ENCODE peak calls at places on chromosomes 11 and 22, in five cellular contexts. H, V, X, B and Y are unnamed samples.

GRCh38 chr11:2269601-2270321 is 627 bp downstream of the ASCL2 start:
- DNase-seq in X (no peak), H (peak; percentile 41), V (peak; percentile 47), B (peak; percentile 54), Y (peak; percentile 76)

GRCh38 chr11:2717561-2717960 is 17.8 kb upstream of the KCNQ1OT1 start:
- DNase-seq in X (no peak), B (no peak), H (no peak), V (no peak), Y (no peak)

GRCh38 chr11:95277868-95278267 is 46.9 kb upstream of the SESN3 start:
- DNase-seq in B (no peak), V (no peak), X (no peak), H (no peak), Y (no peak)

GRCh38 chr22:22348127-22348814 is 103.7 kb downstream of the VPREB1 start:
- DNase-seq in V (peak; percentile 7), B (peak; percentile 33), H (no peak), X (no peak), Y (peak; percentile 12)

GRCh38 chr22:17145021-17145680 is 13.9 kb downstream of the HDHD5 start:
- DNase-seq in B (no peak), H (no peak), X (no peak), V (no peak), Y (no peak)

GRCh38 chr11:135004495-135004894 is 592.5 kb upstream of the B3GAT1 start:
- DNase-seq in H (no peak), V (no peak), X (no peak), B (no peak), Y (no peak)

GRCh38 chr11:9617960-9618359 is 44.5 kb downstream of the WEE1 start:
- DNase-seq in H (no peak), V (peak; percentile 59), X (no peak), B (no peak), Y (no peak)

GRCh38 chr22:37184816-37185541 is 3.1 kb downstream of the C1QTNF6 start:
- DNase-seq in B (no peak), X (no peak), V (no peak), H (no peak), Y (no peak)

GRCh38 chr22:17120281-17120680 is 879 bp downstream of the TMEM121B start:
- DNase-seq in B (no peak), V (no peak), X (no peak), H (peak; percentile 55), Y (peak; percentile 24)

GRCh38 chr22:43237280-43237679 is 50.3 kb upstream of the TTLL12 start:
- DNase-seq in B (no peak), V (no peak), X (no peak), H (no peak), Y (no peak)

GRCh38 chr11:2507212-2507901 is 62.5 kb downstream of the KCNQ1 start:
- DNase-seq in B (no peak), X (no peak), V (no peak), H (peak; percentile 0), Y (no peak)

GRCh38 chr11:113519989-113520613 is 44.9 kb upstream of the DRD2 start:
- DNase-seq in H (no peak), B (no peak), V (no peak), X (no peak), Y (peak; percentile 54)

GRCh38 chr22:27107824-27108223 is 450.4 kb downstream of the MIAT start:
- DNase-seq in X (peak; percentile 92), B (peak; percentile 53), H (no peak), V (peak; percentile 99), Y (no peak)

GRCh38 chr11:129592191-129592590 is 216.5 kb downstream of the BARX2 start:
- DNase-seq in X (no peak), B (no peak), H (no peak), V (no peak), Y (no peak)

GRCh38 chr11:120929090-120929489 is 94.8 kb upstream of the TBCEL start:
- DNase-seq in B (no peak), V (no peak), H (no peak), X (no peak), Y (no peak)

GRCh38 chr11:46661836-46662235 is 38.6 kb downstream of the ARHGAP1 start:
- DNase-seq in H (no peak), X (no peak), B (no peak), V (no peak), Y (no peak)

GRCh38 chr11:126149759-126150236 is 61.7 kb downstream of the RPUSD4 start:
- DNase-seq in H (no peak), X (no peak), V (no peak), B (no peak), Y (no peak)

GRCh38 chr22:33438273-33438672 is 380.1 kb upstream of the SYN3 start:
- DNase-seq in X (no peak), V (peak; percentile 99), B (no peak), H (no peak), Y (peak; percentile 2)

GRCh38 chr11:122920579-122920978 is 38.0 kb downstream of the JHY start:
- DNase-seq in X (no peak), V (no peak), B (no peak), H (no peak), Y (no peak)

GRCh38 chr11:111635706-111636045 is 33.4 kb downstream of the SIK2 start:
- DNase-seq in X (no peak), H (no peak), V (no peak), B (no peak), Y (no peak)

GRCh38 chr11:50073113-50074105 is 40.7 kb downstream of the OR4C45 start:
- DNase-seq in B (no peak), H (no peak), V (no peak), X (no peak), Y (no peak)

GRCh38 chr11:106695506-106695905 is 322.8 kb downstream of the GUCY1A2 start:
- DNase-seq in B (no peak), X (no peak), H (no peak), V (peak; percentile 70), Y (no peak)

GRCh38 chr22:40196628-40197027 is 18.9 kb downstream of the TNRC6B start:
- DNase-seq in B (no peak), H (no peak), V (peak; percentile 94), X (no peak), Y (no peak)

GRCh38 chr22:27306771-27307170 is 494.8 kb downstream of the MN1 start:
- DNase-seq in X (no peak), H (no peak), B (no peak), V (no peak), Y (no peak)

GRCh38 chr11:833114-833791 is 501 bp downstream of the CD151 start:
- DNase-seq in V (no peak), X (no peak), H (no peak), B (no peak), Y (peak; percentile 40)

GRCh38 chr11:62688481-62688880 is 849 bp downstream of the LRRN4CL start:
- DNase-seq in V (no peak), H (no peak), B (no peak), X (no peak), Y (no peak)

GRCh38 chr11:64207247-64208085 is 945 bp downstream of the FERMT3 start:
- DNase-seq in B (no peak), V (no peak), H (peak; percentile 74), X (no peak), Y (no peak)

GRCh38 chr11:20670932-20671403 is 1.6 kb downstream of the NELL1 start:
- DNase-seq in V (no peak), X (no peak), H (no peak), B (peak; percentile 11), Y (no peak)

GRCh38 chr11:45098929-45099328 is 47.5 kb upstream of the PRDM11 start:
- DNase-seq in V (no peak), X (no peak), B (no peak), H (no peak), Y (no peak)

GRCh38 chr11:125244166-125244565 is 79.6 kb downstream of the PKNOX2 start:
- DNase-seq in B (no peak), V (no peak), H (no peak), X (no peak), Y (no peak)

GRCh38 chr11:14259186-14259784 is 99.7 kb downstream of the RRAS2 start:
- DNase-seq in X (no peak), H (no peak), B (no peak), V (no peak), Y (no peak)

GRCh38 chr11:2460540-2461252 is 15.9 kb downstream of the KCNQ1 start:
- DNase-seq in H (no peak), B (no peak), X (no peak), V (no peak), Y (no peak)

GRCh38 chr11:859394-860131 is 16.9 kb downstream of the TSPAN4 start:
- DNase-seq in B (peak; percentile 80), V (peak; percentile 67), X (no peak), H (no peak), Y (no peak)

GRCh38 chr11:74443071-74443864 is 24.1 kb downstream of the KCNE3 start:
- DNase-seq in B (peak; percentile 36), H (no peak), X (no peak), V (peak; percentile 69), Y (peak; percentile 83)

GRCh38 chr11:73729594-73730206 is 31.2 kb downstream of the RAB6A start:
- DNase-seq in V (no peak), X (no peak), H (no peak), B (peak; percentile 49), Y (peak; percentile 36)

GRCh38 chr22:27228771-27229170 is 571.4 kb downstream of the MIAT start:
- DNase-seq in B (no peak), X (no peak), H (no peak), V (peak; percentile 29), Y (no peak)

GRCh38 chr11:3225826-3226750 is 6.1 kb downstream of the MRGPRE start:
- DNase-seq in H (no peak), X (no peak), V (no peak), B (no peak), Y (no peak)

GRCh38 chr22:16917144-16918003 is 90.6 kb downstream of the GAB4 start:
- DNase-seq in X (no peak), B (peak; percentile 71), H (peak; percentile 70), V (peak; percentile 29), Y (peak; percentile 58)